ENCODE peak calls at places on chromosomes 13 and 19, in eight cellular contexts. L is fibroblast of pulmonary artery, B is left ventricle myocardium inferior, S is upper lobe of left lung, T is Caco-2, Z is cardiac muscle cell, E is K562, I is HL-60. G is an unnamed sample.

GRCh38 chr13:78139765-78140164 is 221.1 kb upstream of the EDNRB start:
- DNase-seq in L (no peak), B (no peak), S (no peak), T (no peak), Z (no peak), E (no peak), I (no peak), G (no peak)

GRCh38 chr13:31201341-31202024 is 1.7 kb downstream of the B3GLCT start:
- DNase-seq in L (peak), B (no peak), S (no peak), T (no peak), Z (peak), E (no peak), I (no peak), G (no peak)

GRCh38 chr19:5321851-5322681 is 18.5 kb downstream of the PTPRS start:
- DNase-seq in L (no peak), B (no peak), S (no peak), T (no peak), Z (no peak), E (peak), I (peak), G (no peak)

GRCh38 chr19:31537136-31537535 is 187.9 kb upstream of the TSHZ3 start:
- DNase-seq in L (no peak), B (no peak), S (no peak), T (no peak), Z (no peak), E (no peak), I (no peak), G (no peak)

GRCh38 chr13:30307966-30308290 is 577 bp upstream of the KATNAL1 start:
- DNase-seq in L (no peak), B (no peak), S (no peak), T (no peak), Z (no peak), E (no peak), I (no peak), G (no peak)

GRCh38 chr13:47000166-47000565 is 103.3 kb upstream of the HTR2A start:
- DNase-seq in L (no peak), B (no peak), S (no peak), T (no peak), Z (no peak), E (no peak), I (no peak), G (no peak)

GRCh38 chr13:20294497-20294896 is 62.4 kb upstream of the GJB6 start:
- DNase-seq in L (no peak), B (no peak), S (no peak), T (no peak), Z (no peak), E (no peak), I (no peak), G (no peak)

GRCh38 chr19:46022061-46022430 is 807 bp downstream of the PGLYRP1 start:
- DNase-seq in L (no peak), B (no peak), S (no peak), T (peak), Z (no peak), E (no peak), I (no peak), G (no peak)

GRCh38 chr19:45499196-45500180 is 1.2 kb downstream of the PPM1N start:
- DNase-seq in L (no peak), B (no peak), S (no peak), T (peak), Z (peak), E (peak), I (no peak), G (peak)

GRCh38 chr13:39596685-39597084 is 6.3 kb downstream of the LHFPL6 start:
- DNase-seq in L (no peak), B (no peak), S (no peak), T (no peak), Z (no peak), E (no peak), I (no peak), G (no peak)

GRCh38 chr13:110412132-110412912 is 105.2 kb downstream of the COL4A2 start:
- DNase-seq in L (peak), B (peak), S (peak), T (peak), Z (peak), E (peak), I (peak), G (peak)

GRCh38 chr13:43572601-43573360 is 214.0 kb downstream of the ENOX1 start:
- DNase-seq in L (peak), B (no peak), S (no peak), T (no peak), Z (no peak), E (no peak), I (no peak), G (no peak)

GRCh38 chr13:99802416-99802815 is 169.2 kb downstream of the ZIC5 start:
- DNase-seq in L (no peak), B (no peak), S (no peak), T (no peak), Z (no peak), E (no peak), I (no peak), G (no peak)

GRCh38 chr19:7454998-7455397 is 33.8 kb downstream of the PEX11G start:
- DNase-seq in L (no peak), B (no peak), S (no peak), T (no peak), Z (no peak), E (no peak), I (no peak), G (no peak)

GRCh38 chr19:33482486-33482885 is 39.1 kb downstream of the PEPD start:
- DNase-seq in L (no peak), B (no peak), S (no peak), T (peak), Z (no peak), E (no peak), I (no peak), G (no peak)

GRCh38 chr19:47742636-47743035 is 2.7 kb upstream of the NOP53 start:
- DNase-seq in L (no peak), B (no peak), S (no peak), T (no peak), Z (peak), E (no peak), I (no peak), G (no peak)

GRCh38 chr19:4088975-4089374 is 22.3 kb upstream of the ZBTB7A start:
- DNase-seq in L (no peak), B (no peak), S (no peak), T (no peak), Z (no peak), E (peak), I (peak), G (no peak)

GRCh38 chr13:50323440-50324070 is 308.3 kb downstream of the KCNRG start:
- DNase-seq in L (peak), B (no peak), S (no peak), T (no peak), Z (peak), E (no peak), I (no peak), G (no peak)

GRCh38 chr19:46196410-46197124 is 33.0 kb upstream of the IGFL1 start:
- DNase-seq in L (no peak), B (no peak), S (no peak), T (no peak), Z (no peak), E (no peak), I (no peak), G (no peak)

GRCh38 chr19:19637523-19638251 is 5.8 kb downstream of the GMIP start:
- DNase-seq in L (no peak), B (no peak), S (no peak), T (no peak), Z (no peak), E (no peak), I (no peak), G (peak)
- H3K4me3 ChIP-seq in L (no peak), B (no peak), S (no peak), T (no peak), Z (no peak), E (no peak), I (no peak), G (no peak)

GRCh38 chr13:98032168-98032567 is 78.7 kb downstream of the IPO5 start:
- DNase-seq in L (no peak), B (no peak), S (no peak), T (no peak), Z (no peak), E (no peak), I (no peak), G (no peak)

GRCh38 chr13:98039261-98039660 is 85.8 kb downstream of the IPO5 start:
- DNase-seq in L (no peak), B (no peak), S (no peak), T (no peak), Z (no peak), E (no peak), I (no peak), G (no peak)

GRCh38 chr13:98035373-98035772 is 81.9 kb downstream of the IPO5 start:
- DNase-seq in L (no peak), B (no peak), S (no peak), T (no peak), Z (no peak), E (no peak), I (no peak), G (no peak)

GRCh38 chr13:98033277-98034247 is 80.1 kb downstream of the IPO5 start:
- DNase-seq in L (peak), B (no peak), S (no peak), T (peak), Z (peak), E (peak), I (no peak), G (peak)
- TF ChIP-seq CTCF in L (peak), B (peak), S (peak), T (peak), Z (peak), E (peak), I (no peak), G (no peak)

DNA sequence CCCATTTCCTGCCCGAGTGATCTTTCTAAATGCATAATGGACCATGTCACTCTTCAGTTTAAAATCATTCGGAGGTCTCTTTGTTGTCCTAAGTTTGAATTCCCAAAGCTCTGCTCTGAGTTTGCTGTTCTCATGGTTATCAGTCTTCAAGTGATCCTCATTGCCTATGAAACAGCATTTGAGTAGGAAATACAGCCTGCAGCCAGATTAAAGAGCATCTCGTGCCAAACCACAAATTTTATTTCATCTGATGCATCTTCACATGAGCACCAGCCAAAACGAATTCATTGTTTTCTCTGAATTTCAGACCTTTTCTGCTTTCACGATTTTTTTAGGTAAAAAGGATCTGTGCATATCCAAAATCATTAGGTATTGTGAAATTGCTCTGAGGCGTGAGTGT is 299.6 kb downstream of the TDRD3 start:
- DNase-seq in L (no peak), B (no peak), S (no peak), T (no peak), Z (no peak), E (no peak), I (no peak), G (no peak)
- H3K4me3 ChIP-seq in L (no peak), B (no peak), S (no peak), T (no peak), Z (no peak), E (no peak), I (no peak), G (no peak)

DNA sequence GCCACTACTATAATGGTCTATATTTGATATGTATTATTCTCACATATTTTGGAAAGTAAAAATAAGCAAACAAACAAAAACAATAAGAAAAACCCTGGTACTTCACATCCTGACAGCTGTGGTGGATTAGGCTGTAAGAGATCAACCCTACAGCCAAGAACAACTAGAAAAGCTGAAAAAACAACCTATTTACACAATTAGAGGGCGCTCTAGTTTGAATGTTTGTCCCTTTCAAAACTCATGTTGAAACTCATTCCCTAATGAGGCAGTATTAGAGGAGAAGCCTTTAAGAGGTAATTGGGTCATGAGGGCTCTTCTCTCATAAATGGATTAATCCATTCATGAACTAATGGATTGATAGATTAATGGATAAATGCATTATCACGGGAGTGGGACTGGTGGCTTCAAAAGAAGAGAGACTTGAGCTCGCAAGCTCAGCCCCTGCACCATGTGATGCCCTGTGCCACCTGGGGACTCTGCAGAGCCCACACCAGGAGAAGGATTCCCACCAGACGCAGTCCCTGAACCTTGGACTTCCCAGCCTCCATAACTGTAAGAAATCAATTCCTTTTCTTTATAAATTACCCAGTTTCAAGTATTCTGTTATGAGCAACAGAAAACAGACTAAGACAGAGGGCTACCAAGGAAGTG is 733.9 kb upstream of the ARGLU1 start:
- DNase-seq in L (peak), B (no peak), S (no peak), T (no peak), Z (peak), E (no peak), I (no peak), G (no peak)
- TF ChIP-seq CTCF in L (peak), B (no peak), S (no peak), T (no peak), Z (peak), E (no peak), I (no peak), G (no peak)

DNA sequence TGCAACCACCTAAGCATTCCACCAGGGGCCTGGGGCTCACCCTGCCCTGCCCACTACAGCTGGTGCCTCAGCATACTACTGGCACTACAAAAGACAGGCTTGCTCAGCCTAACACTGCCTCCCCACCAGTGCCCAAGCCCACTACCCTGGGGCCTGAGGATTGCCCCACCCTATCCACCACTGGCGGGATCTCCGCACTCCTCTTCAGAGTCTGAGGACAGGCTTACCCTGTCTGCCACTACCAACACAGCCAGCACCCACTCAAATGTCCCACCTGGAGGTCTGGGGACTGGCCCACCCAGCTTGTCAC is 27.6 kb upstream of the N4BP2L1 start:
- DNase-seq in L (no peak), B (no peak), S (no peak), T (no peak), Z (no peak), E (no peak), I (no peak), G (no peak)
- H3K4me3 ChIP-seq in L (no peak), B (no peak), S (no peak), T (no peak), Z (no peak), E (no peak), I (no peak), G (no peak)